ENCODE peak calls at places on chromosome 7, in seven cellular contexts. One of them, this sample, is unnamed.

GRCh38 chr7:131231381-131232220 is 96.1 kb upstream of the MKLN1 start:
- DNase-seq in foreskin fibroblast: peak
- DNase-seq in dorsolateral prefrontal cortex: no peak
- DNase-seq in psoas muscle: no peak
- DNase-seq in IMR-90: peak
- DNase-seq in transverse colon: peak
- DNase-seq in ovary: no peak
- DNase-seq in this sample: no peak

GRCh38 chr7:122383934-122384333 is 79.4 kb upstream of the FEZF1 start:
- DNase-seq in foreskin fibroblast: no peak
- DNase-seq in transverse colon: no peak
- DNase-seq in ovary: no peak
- DNase-seq in psoas muscle: no peak
- DNase-seq in dorsolateral prefrontal cortex: no peak
- DNase-seq in IMR-90: no peak
- DNase-seq in this sample: no peak

GRCh38 chr7:8068892-8069686 is 100.5 kb downstream of the GLCCI1 start:
- DNase-seq in psoas muscle: peak
- DNase-seq in transverse colon: no peak
- DNase-seq in dorsolateral prefrontal cortex: peak
- DNase-seq in IMR-90: no peak
- DNase-seq in ovary: no peak
- DNase-seq in foreskin fibroblast: no peak
- DNase-seq in this sample: no peak

GRCh38 chr7:945147-945555 is 9.3 kb downstream of the ADAP1 start:
- DNase-seq in psoas muscle: peak
- DNase-seq in transverse colon: peak
- DNase-seq in foreskin fibroblast: no peak
- DNase-seq in IMR-90: no peak
- DNase-seq in ovary: no peak
- DNase-seq in dorsolateral prefrontal cortex: no peak
- DNase-seq in this sample: no peak

GRCh38 chr7:74452748-74453320 is 872 bp upstream of the GTF2IRD1 start:
- DNase-seq in IMR-90: no peak
- DNase-seq in ovary: peak
- DNase-seq in dorsolateral prefrontal cortex: no peak
- DNase-seq in transverse colon: peak
- DNase-seq in foreskin fibroblast: peak
- DNase-seq in psoas muscle: peak
- DNase-seq in this sample: no peak

GRCh38 chr7:67683628-67684027 is 687.0 kb downstream of the TYW1 start:
- DNase-seq in psoas muscle: no peak
- DNase-seq in ovary: no peak
- DNase-seq in transverse colon: no peak
- DNase-seq in dorsolateral prefrontal cortex: no peak
- DNase-seq in IMR-90: no peak
- DNase-seq in foreskin fibroblast: no peak
- DNase-seq in this sample: no peak

GRCh38 chr7:130845581-130846085 is 111.6 kb upstream of the KLF14 start:
- DNase-seq in psoas muscle: no peak
- DNase-seq in foreskin fibroblast: peak
- DNase-seq in dorsolateral prefrontal cortex: no peak
- DNase-seq in transverse colon: no peak
- DNase-seq in IMR-90: peak
- DNase-seq in ovary: no peak
- DNase-seq in this sample: peak

GRCh38 chr7:149883452-149883861 is 9.7 kb downstream of the ATP6V0E2 start:
- DNase-seq in ovary: peak
- DNase-seq in psoas muscle: peak
- DNase-seq in dorsolateral prefrontal cortex: peak
- DNase-seq in transverse colon: peak
- DNase-seq in foreskin fibroblast: peak
- DNase-seq in IMR-90: peak
- DNase-seq in this sample: no peak

GRCh38 chr7:79320741-79321473 is 132.6 kb downstream of the MAGI2 start:
- DNase-seq in dorsolateral prefrontal cortex: no peak
- DNase-seq in IMR-90: peak
- DNase-seq in ovary: no peak
- DNase-seq in transverse colon: no peak
- DNase-seq in psoas muscle: no peak
- DNase-seq in foreskin fibroblast: no peak
- DNase-seq in this sample: no peak

GRCh38 chr7:873367-874002 is 2.9 kb upstream of the GET4 start:
- DNase-seq in transverse colon: peak
- DNase-seq in foreskin fibroblast: peak
- DNase-seq in ovary: peak
- DNase-seq in dorsolateral prefrontal cortex: peak
- DNase-seq in IMR-90: peak
- DNase-seq in psoas muscle: peak
- DNase-seq in this sample: no peak

GRCh38 chr7:143284591-143285453 is at the start of gene TMEM139:
- DNase-seq in psoas muscle: no peak
- DNase-seq in dorsolateral prefrontal cortex: no peak
- DNase-seq in transverse colon: peak
- DNase-seq in IMR-90: no peak
- DNase-seq in ovary: no peak
- DNase-seq in foreskin fibroblast: no peak
- DNase-seq in this sample: no peak
- H3K4me3 ChIP-seq in psoas muscle: no peak
- H3K4me3 ChIP-seq in dorsolateral prefrontal cortex: peak
- H3K4me3 ChIP-seq in transverse colon: peak
- H3K4me3 ChIP-seq in IMR-90: no peak
- H3K4me3 ChIP-seq in ovary: no peak
- H3K4me3 ChIP-seq in foreskin fibroblast: no peak
- H3K4me3 ChIP-seq in this sample: no peak

DNA sequence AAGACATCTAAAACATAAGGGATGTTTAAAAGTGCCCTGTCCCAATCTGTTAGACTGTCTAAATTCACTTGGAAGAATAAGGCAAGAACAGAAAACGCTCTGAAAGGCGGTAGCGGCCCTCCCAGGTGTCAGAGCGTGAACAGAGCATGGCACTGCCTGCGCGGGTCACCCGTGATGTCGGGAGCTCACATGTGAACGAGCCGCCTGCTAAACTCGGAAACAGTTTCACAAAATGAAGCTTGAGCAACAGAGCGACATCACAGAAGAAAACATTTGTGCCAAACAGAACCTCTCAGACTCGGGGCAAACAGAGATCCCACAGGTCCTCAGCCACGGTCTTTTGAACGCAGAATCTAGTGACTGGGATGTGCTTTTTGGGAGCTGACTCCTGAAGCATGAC is 12.8 kb downstream of the BRI3 start:
- DNase-seq in foreskin fibroblast: no peak
- DNase-seq in ovary: no peak
- DNase-seq in IMR-90: no peak
- DNase-seq in dorsolateral prefrontal cortex: no peak
- DNase-seq in transverse colon: no peak
- DNase-seq in psoas muscle: no peak
- DNase-seq in this sample: no peak
- TF ChIP-seq CTCF in foreskin fibroblast: no peak
- TF ChIP-seq CTCF in ovary: no peak
- TF ChIP-seq CTCF in IMR-90: no peak
- TF ChIP-seq CTCF in dorsolateral prefrontal cortex: no peak
- TF ChIP-seq CTCF in transverse colon: no peak
- TF ChIP-seq CTCF in psoas muscle: no peak
- TF ChIP-seq CTCF in this sample: no peak

DNA sequence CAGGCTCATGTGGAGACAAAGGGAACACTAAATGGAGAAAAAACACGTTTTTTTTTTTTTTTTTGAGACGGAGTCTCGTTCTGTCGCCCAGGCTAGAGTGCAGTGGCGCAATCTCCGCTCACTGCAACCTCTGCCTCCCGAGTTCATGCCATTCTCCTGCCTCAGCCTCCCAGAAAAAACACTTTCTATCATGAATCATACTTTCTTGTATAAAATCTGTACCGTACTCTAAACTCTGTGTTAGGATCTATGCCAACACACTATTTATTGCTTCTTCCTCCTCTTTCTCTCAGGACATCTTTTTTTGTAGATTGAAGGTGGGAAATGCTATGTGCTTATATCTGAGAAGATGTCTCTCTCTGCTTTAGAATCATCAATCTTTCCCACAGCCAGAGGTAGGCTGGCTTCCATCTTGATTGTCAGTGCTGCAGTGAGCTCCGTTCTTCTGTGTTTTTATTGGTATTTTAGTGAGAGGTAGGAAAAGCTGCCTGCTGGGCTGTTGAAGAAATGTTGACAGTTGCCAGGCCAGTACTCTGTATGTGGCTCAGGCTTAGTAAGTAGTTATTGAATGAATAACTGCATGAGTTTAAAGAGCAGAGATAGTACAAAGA is 101.1 kb downstream of the GPR85 start:
- DNase-seq in transverse colon: no peak
- DNase-seq in psoas muscle: no peak
- DNase-seq in IMR-90: peak
- DNase-seq in ovary: no peak
- DNase-seq in foreskin fibroblast: peak
- DNase-seq in dorsolateral prefrontal cortex: no peak
- DNase-seq in this sample: no peak
- H3K4me3 ChIP-seq in transverse colon: no peak
- H3K4me3 ChIP-seq in psoas muscle: no peak
- H3K4me3 ChIP-seq in IMR-90: peak
- H3K4me3 ChIP-seq in ovary: no peak
- H3K4me3 ChIP-seq in foreskin fibroblast: no peak
- H3K4me3 ChIP-seq in dorsolateral prefrontal cortex: no peak
- H3K4me3 ChIP-seq in this sample: no peak

DNA sequence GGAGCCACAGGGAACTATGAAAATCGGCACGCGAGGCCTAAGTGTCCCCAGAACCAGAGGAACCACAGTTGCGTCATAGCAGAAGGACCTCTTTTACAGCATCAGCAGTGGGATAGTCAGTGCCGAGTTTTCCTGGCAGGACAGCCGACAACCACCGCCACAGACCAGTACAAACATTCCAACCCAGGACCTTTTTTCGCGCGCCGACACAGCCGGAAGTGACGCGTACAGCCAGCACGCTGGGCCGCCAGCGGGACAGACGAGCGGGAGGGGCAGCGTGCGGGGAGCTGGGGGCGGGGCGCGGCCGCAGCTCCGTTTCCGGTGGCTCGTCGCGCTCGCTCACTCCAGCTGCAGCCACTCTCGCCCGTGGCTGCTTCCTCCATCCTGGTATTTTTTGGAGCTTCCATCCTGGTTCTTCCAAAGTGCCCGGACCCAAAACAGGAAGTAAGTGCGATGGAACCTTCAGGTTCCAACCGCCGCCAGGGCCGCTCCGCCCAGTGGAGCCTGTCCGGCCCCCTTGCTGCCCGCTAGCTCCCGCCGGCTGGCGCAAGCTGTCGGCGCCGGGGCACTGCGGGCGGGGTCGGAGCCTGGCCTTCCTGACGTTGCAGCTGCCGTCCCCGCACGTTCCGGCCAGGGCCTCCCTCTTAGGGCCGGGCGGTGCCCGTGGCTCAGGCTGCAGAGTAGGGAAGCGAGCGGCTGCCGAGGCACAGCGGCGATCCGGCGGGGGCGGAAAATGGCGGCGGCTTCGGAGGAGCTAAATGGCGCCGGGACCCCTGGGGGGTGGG is at the start of gene DMTF1:
- DNase-seq in transverse colon: peak
- DNase-seq in psoas muscle: peak
- DNase-seq in foreskin fibroblast: peak
- DNase-seq in ovary: peak
- DNase-seq in dorsolateral prefrontal cortex: peak
- DNase-seq in IMR-90: peak
- DNase-seq in this sample: peak
- TF ChIP-seq CTCF in transverse colon: no peak
- TF ChIP-seq CTCF in psoas muscle: no peak
- TF ChIP-seq CTCF in foreskin fibroblast: no peak
- TF ChIP-seq CTCF in ovary: no peak
- TF ChIP-seq CTCF in dorsolateral prefrontal cortex: peak
- TF ChIP-seq CTCF in IMR-90: peak
- TF ChIP-seq CTCF in this sample: no peak

GRCh38 chr7:46201966-46202365 is 280.9 kb upstream of the IGFBP3 start:
- DNase-seq in psoas muscle: no peak
- DNase-seq in dorsolateral prefrontal cortex: no peak
- DNase-seq in IMR-90: peak
- DNase-seq in transverse colon: no peak
- DNase-seq in foreskin fibroblast: no peak
- DNase-seq in ovary: no peak
- DNase-seq in this sample: no peak
- H3K4me3 ChIP-seq in psoas muscle: no peak
- H3K4me3 ChIP-seq in dorsolateral prefrontal cortex: no peak
- H3K4me3 ChIP-seq in IMR-90: no peak
- H3K4me3 ChIP-seq in transverse colon: no peak
- H3K4me3 ChIP-seq in foreskin fibroblast: no peak
- H3K4me3 ChIP-seq in ovary: no peak
- H3K4me3 ChIP-seq in this sample: no peak

DNA sequence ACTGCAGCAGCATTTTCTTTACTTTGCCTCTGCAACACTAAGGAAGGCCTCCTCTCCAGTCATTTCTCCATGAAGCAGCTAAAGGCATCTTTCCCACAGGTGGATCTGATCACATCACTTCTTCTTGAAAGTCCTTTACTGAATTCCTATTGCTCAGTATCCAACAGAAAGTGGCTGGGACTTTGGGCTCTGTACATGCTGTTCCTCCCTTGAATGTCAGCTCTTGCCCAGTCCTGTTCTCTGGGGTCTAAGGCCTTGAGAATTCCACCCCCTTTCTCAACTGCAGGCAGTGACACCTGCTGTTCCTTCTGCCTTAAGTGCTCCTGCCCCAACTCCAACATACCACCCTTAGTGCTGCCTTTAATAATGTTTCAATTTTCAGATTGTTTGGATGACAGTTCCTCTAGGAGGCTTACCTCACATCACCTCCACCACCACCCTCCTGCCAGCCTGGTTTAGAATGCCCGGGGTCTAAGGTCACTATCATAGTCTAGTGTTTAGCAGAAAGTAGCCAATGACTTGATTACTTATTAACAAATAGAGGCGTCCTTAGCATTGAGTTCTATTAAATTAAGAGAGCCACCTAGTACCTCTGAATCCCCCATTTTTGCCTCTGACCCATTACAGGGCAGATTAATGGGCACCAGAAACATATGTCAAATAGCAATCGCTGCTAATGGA is 11.5 kb downstream of the INHBA start:
- DNase-seq in ovary: no peak
- DNase-seq in IMR-90: peak
- DNase-seq in psoas muscle: no peak
- DNase-seq in transverse colon: no peak
- DNase-seq in foreskin fibroblast: no peak
- DNase-seq in dorsolateral prefrontal cortex: no peak
- DNase-seq in this sample: no peak
- TF ChIP-seq CTCF in ovary: no peak
- TF ChIP-seq CTCF in IMR-90: no peak
- TF ChIP-seq CTCF in psoas muscle: no peak
- TF ChIP-seq CTCF in transverse colon: no peak
- TF ChIP-seq CTCF in foreskin fibroblast: no peak
- TF ChIP-seq CTCF in dorsolateral prefrontal cortex: no peak
- TF ChIP-seq CTCF in this sample: no peak

DNA sequence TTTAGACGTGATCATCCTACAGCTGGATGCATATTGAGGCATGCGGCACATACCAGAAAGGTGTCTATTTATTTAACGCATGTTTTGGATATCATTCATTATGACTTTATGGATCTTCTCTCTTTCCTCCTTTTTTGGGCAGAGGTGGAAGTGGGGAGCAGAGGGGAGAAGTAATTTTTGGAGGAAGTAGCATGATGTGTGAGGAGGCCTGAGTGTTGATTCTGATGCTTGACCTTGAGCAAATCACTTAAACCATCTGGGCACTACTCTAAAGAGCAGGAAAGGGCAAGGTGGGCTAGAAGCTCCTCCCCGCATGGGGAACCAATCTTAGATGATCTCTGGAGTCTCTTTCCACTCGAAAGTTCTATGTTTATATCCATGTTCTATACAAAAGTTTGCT is 270.5 kb downstream of the TRIL start:
- DNase-seq in transverse colon: no peak
- DNase-seq in dorsolateral prefrontal cortex: no peak
- DNase-seq in foreskin fibroblast: no peak
- DNase-seq in psoas muscle: no peak
- DNase-seq in ovary: no peak
- DNase-seq in IMR-90: no peak
- DNase-seq in this sample: no peak
- H3K4me3 ChIP-seq in transverse colon: no peak
- H3K4me3 ChIP-seq in dorsolateral prefrontal cortex: peak
- H3K4me3 ChIP-seq in foreskin fibroblast: peak
- H3K4me3 ChIP-seq in psoas muscle: peak
- H3K4me3 ChIP-seq in ovary: no peak
- H3K4me3 ChIP-seq in IMR-90: no peak
- H3K4me3 ChIP-seq in this sample: peak

This sample was measured in AG04449.